ENCODE peak calls at places on chromosomes 2 and 18, in four cellular contexts. X is HepG2, R is K562, M is GM12878. W is an unnamed sample.

GRCh38 chr18:49359732-49360444 is 100.6 kb downstream of the DYM start:
- DNase-seq in X (no peak), R (no peak), M (peak; percentile 27), W (peak; percentile 4)

GRCh38 chr18:63131106-63131943 is 188.2 kb downstream of the BCL2 start:
- DNase-seq in R (peak; percentile 16), M (no peak), X (peak; percentile 16), W (peak; percentile 16)

GRCh38 chr2:240339411-240340360 is 95.8 kb upstream of the GPC1 start:
- DNase-seq in R (no peak), X (no peak), M (no peak), W (no peak)

GRCh38 chr18:77114564-77115391 is 17.8 kb downstream of the MBP start:
- DNase-seq in X (peak; percentile 93), R (no peak), M (no peak), W (peak; percentile 84)

GRCh38 chr2:216733046-216733445 is 37.7 kb upstream of the IGFBP5 start:
- DNase-seq in M (no peak), R (no peak), X (no peak), W (no peak)

GRCh38 chr18:51028201-51028805 is 1.7 kb upstream of the SMAD4 start:
- DNase-seq in X (peak; percentile 65), R (peak; percentile 11), M (no peak), W (peak; percentile 24)

GRCh38 chr2:227472265-227473018 is 486 bp downstream of the AGFG1 start:
- DNase-seq in R (peak; percentile 73), M (no peak), X (no peak), W (peak; percentile 64)

GRCh38 chr2:239531456-239532304 is 130.9 kb upstream of the HDAC4 start:
- DNase-seq in X (no peak), M (no peak), R (no peak), W (no peak)

GRCh38 chr18:10477121-10477862 is 22.9 kb downstream of the APCDD1 start:
- DNase-seq in X (no peak), R (no peak), M (no peak), W (no peak)

GRCh38 chr2:67039058-67039457 is 358.1 kb upstream of the ETAA1 start:
- DNase-seq in X (no peak), M (no peak), R (no peak), W (no peak)

GRCh38 chr2:43114210-43114609 is 112.2 kb downstream of the ZFP36L2 start:
- DNase-seq in M (no peak), X (peak; percentile 35), R (no peak), W (no peak)

DNA sequence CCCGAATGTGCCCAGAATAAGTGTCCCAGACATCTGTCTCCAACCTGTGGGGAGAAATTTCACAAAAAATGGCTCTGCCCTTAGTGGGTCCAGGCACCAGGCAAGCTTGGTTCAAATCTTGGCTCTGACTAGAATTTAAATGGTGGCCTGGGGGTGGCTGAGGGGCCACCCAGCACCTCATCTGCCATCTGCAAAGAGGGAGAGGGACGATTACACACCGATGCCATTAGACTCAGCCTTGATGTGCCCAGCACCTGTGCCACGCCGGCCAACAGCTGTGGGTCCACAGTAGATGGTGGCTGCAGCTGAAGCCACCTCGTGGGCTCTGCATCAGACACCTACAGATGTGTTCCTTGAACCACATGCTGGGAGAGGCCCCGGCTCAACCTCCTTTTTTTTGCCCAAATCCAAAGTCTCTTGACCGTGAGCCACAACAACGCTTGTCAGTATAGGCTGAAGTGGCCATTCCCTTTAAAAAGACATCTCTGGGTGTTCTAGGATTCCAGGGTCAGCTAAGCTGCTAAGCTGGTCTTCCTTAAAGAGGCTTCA is 222.0 kb upstream of the RAB6C start:
- DNase-seq in X (no peak), R (no peak), M (no peak), W (no peak)
- H3K4me3 ChIP-seq in X (no peak overlapping the region), R (no peak overlapping the region), M (no peak overlapping the region), W (no peak overlapping the region)

GRCh38 chr2:218713922-218714321 is 3.3 kb downstream of the TTLL4 start:
- DNase-seq in X (no peak), R (no peak), M (no peak), W (no peak)

GRCh38 chr2:218719457-218719856 is 8.8 kb downstream of the TTLL4 start:
- DNase-seq in X (no peak), R (no peak), M (no peak), W (no peak)

GRCh38 chr2:218718058-218718457 is 7.4 kb downstream of the TTLL4 start:
- DNase-seq in M (no peak), R (no peak), X (no peak), W (no peak)

GRCh38 chr2:218717262-218717661 is 6.6 kb downstream of the TTLL4 start:
- DNase-seq in M (no peak), X (no peak), R (no peak), W (no peak)

DNA sequence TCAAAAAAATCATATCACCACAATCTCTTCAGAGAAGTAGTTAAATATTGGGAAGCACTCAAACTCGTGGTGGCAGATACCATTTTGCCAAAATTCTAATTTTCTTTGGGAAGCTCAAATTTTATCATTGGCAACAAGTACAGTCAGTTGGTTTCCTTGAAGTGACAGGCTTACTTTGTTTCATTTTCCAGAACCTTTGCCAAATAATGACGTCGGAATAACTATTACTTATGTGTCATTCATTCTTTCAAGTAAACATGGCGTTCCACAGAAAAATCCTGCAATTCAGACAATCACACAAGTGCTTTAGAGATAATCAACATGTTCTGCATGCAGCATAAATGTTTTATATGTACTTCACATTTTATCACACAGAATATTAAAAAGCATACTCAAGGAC is 5.4 kb downstream of the TTLL4 start:
- DNase-seq in X (no peak), R (no peak), M (no peak), W (no peak)
- TF ChIP-seq ESRRA in X (no peak), R (no peak), M (no peak), W (no peak)

DNA sequence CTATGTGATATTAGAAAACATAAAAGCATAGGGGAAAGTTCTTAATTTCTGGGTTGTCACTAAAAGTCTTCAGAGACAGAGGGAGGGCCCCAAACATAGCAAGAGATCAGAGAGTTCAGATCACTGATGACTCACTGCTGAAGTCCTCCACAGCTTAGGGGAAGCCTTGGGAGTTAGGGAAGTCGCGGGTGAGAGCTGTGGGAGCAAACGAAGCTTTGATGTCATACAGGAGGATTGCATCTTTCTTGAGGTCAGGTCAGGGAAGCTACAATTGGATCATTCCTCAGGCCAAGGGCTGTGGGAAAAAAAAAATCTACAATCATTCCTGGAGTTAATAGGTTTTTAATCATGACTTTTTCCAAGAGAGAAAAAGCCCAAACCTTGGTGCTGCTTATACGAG is 96.2 kb downstream of the COPS8 start:
- DNase-seq in R (no peak), M (no peak), X (no peak), W (peak; percentile 89)
- TF ChIP-seq RAD21 in R (no peak), M (no peak), X (no peak), W (peak; percentile 11)

GRCh38 chr18:74416124-74416523 is 41.0 kb downstream of the DIPK1C start:
- DNase-seq in X (no peak), R (no peak), M (no peak), W (no peak)

GRCh38 chr18:74411475-74411874 is 45.6 kb downstream of the DIPK1C start:
- DNase-seq in M (no peak), R (no peak), X (no peak), W (no peak)

GRCh38 chr18:74412106-74412880 is 44.8 kb downstream of the DIPK1C start:
- DNase-seq in X (no peak), R (no peak), M (no peak), W (no peak)

GRCh38 chr18:74414951-74415515 is 42.1 kb downstream of the DIPK1C start:
- DNase-seq in X (no peak), R (no peak), M (no peak), W (no peak)

GRCh38 chr18:74413811-74414210 is 43.3 kb downstream of the DIPK1C start:
- DNase-seq in M (no peak), X (no peak), R (no peak), W (no peak)
- H3K4me3 ChIP-seq in M (no peak overlapping the region), X (no peak overlapping the region), R (no peak overlapping the region), W (no peak overlapping the region)

W was measured in A549.